ENCODE peak calls at places on chromosome 20, in five cellular contexts. One of them, this sample, is unnamed.

GRCh38 chr20:54499111-54499510 is 23.7 kb downstream of the DOK5 start:
- DNase-seq in transverse colon: no peak
- DNase-seq in spleen: no peak
- DNase-seq in HCT116: no peak
- DNase-seq in suprapubic skin: no peak
- DNase-seq in this sample: no peak

GRCh38 chr20:18857640-18858039 is 44.1 kb downstream of the SCP2D1 start:
- DNase-seq in transverse colon: no peak
- DNase-seq in spleen: no peak
- DNase-seq in HCT116: no peak
- DNase-seq in suprapubic skin: no peak
- DNase-seq in this sample: no peak

GRCh38 chr20:9572690-9573089 is 58.3 kb downstream of the LAMP5 start:
- DNase-seq in transverse colon: no peak
- DNase-seq in spleen: no peak
- DNase-seq in HCT116: no peak
- DNase-seq in suprapubic skin: no peak
- DNase-seq in this sample: no peak

GRCh38 chr20:32522775-32523612 is 62.1 kb downstream of the NOL4L start:
- DNase-seq in transverse colon: no peak
- DNase-seq in spleen: peak
- DNase-seq in HCT116: no peak
- DNase-seq in suprapubic skin: no peak
- DNase-seq in this sample: no peak

GRCh38 chr20:41969656-41970055 is 351.5 kb upstream of the CHD6 start:
- DNase-seq in transverse colon: no peak
- DNase-seq in spleen: peak
- DNase-seq in HCT116: no peak
- DNase-seq in suprapubic skin: no peak
- DNase-seq in this sample: no peak

GRCh38 chr20:21259346-21259745 is 43.8 kb upstream of the XRN2 start:
- DNase-seq in transverse colon: no peak
- DNase-seq in spleen: no peak
- DNase-seq in HCT116: no peak
- DNase-seq in suprapubic skin: no peak
- DNase-seq in this sample: no peak

GRCh38 chr20:61576372-61576771 is 324.3 kb downstream of the CDH4 start:
- DNase-seq in transverse colon: no peak
- DNase-seq in spleen: peak
- DNase-seq in HCT116: no peak
- DNase-seq in suprapubic skin: no peak
- DNase-seq in this sample: no peak

GRCh38 chr20:47574616-47575401 is 73.1 kb downstream of the NCOA3 start:
- DNase-seq in transverse colon: no peak
- DNase-seq in spleen: no peak
- DNase-seq in HCT116: no peak
- DNase-seq in suprapubic skin: no peak
- DNase-seq in this sample: no peak

GRCh38 chr20:41258489-41258888 is 59.0 kb downstream of the ZHX3 start:
- DNase-seq in transverse colon: no peak
- DNase-seq in spleen: no peak
- DNase-seq in HCT116: no peak
- DNase-seq in suprapubic skin: no peak
- DNase-seq in this sample: no peak

GRCh38 chr20:24651171-24651972 is 181.9 kb downstream of the SYNDIG1 start:
- DNase-seq in transverse colon: no peak
- DNase-seq in spleen: peak
- DNase-seq in HCT116: no peak
- DNase-seq in suprapubic skin: no peak
- DNase-seq in this sample: no peak

GRCh38 chr20:22836877-22837276 is 198.2 kb upstream of the SSTR4 start:
- DNase-seq in transverse colon: no peak
- DNase-seq in spleen: no peak
- DNase-seq in HCT116: no peak
- DNase-seq in suprapubic skin: no peak
- DNase-seq in this sample: no peak

GRCh38 chr20:21315138-21315537 is 12.0 kb downstream of the XRN2 start:
- DNase-seq in transverse colon: no peak
- DNase-seq in spleen: no peak
- DNase-seq in HCT116: no peak
- DNase-seq in suprapubic skin: no peak
- DNase-seq in this sample: no peak

GRCh38 chr20:24708411-24709295 is 239.2 kb downstream of the SYNDIG1 start:
- DNase-seq in transverse colon: no peak
- DNase-seq in spleen: no peak
- DNase-seq in HCT116: no peak
- DNase-seq in suprapubic skin: no peak
- DNase-seq in this sample: no peak

GRCh38 chr20:50111120-50111828 is 1.7 kb downstream of the UBE2V1 start:
- DNase-seq in transverse colon: no peak
- DNase-seq in spleen: no peak
- DNase-seq in HCT116: no peak
- DNase-seq in suprapubic skin: peak
- DNase-seq in this sample: no peak

GRCh38 chr20:2752631-2753455 is 47.6 kb downstream of the CPXM1 start:
- DNase-seq in transverse colon: peak
- DNase-seq in spleen: peak
- DNase-seq in HCT116: peak
- DNase-seq in suprapubic skin: no peak
- DNase-seq in this sample: no peak

GRCh38 chr20:50930139-50931047 is 844 bp downstream of the ADNP start:
- DNase-seq in transverse colon: peak
- DNase-seq in spleen: peak
- DNase-seq in HCT116: no peak
- DNase-seq in suprapubic skin: peak
- DNase-seq in this sample: no peak

GRCh38 chr20:35008411-35009342 is 53.0 kb downstream of the MYH7B start:
- DNase-seq in transverse colon: peak
- DNase-seq in spleen: peak
- DNase-seq in HCT116: no peak
- DNase-seq in suprapubic skin: peak
- DNase-seq in this sample: peak

GRCh38 chr20:50658804-50659380 is 32.5 kb downstream of the RIPOR3 start:
- DNase-seq in transverse colon: no peak
- DNase-seq in spleen: no peak
- DNase-seq in HCT116: no peak
- DNase-seq in suprapubic skin: no peak
- DNase-seq in this sample: no peak

GRCh38 chr20:37894454-37894853 is 8.5 kb upstream of the VSTM2L start:
- DNase-seq in transverse colon: no peak
- DNase-seq in spleen: no peak
- DNase-seq in HCT116: no peak
- DNase-seq in suprapubic skin: no peak
- DNase-seq in this sample: no peak

GRCh38 chr20:48066256-48066655 is 281.0 kb upstream of the SULF2 start:
- DNase-seq in transverse colon: no peak
- DNase-seq in spleen: no peak
- DNase-seq in HCT116: no peak
- DNase-seq in suprapubic skin: no peak
- DNase-seq in this sample: no peak

GRCh38 chr20:52426856-52427255 is 235.3 kb upstream of the ZFP64 start:
- DNase-seq in transverse colon: no peak
- DNase-seq in spleen: no peak
- DNase-seq in HCT116: no peak
- DNase-seq in suprapubic skin: no peak
- DNase-seq in this sample: no peak

GRCh38 chr20:48329676-48330644 is 497.8 kb downstream of the PREX1 start:
- DNase-seq in transverse colon: no peak
- DNase-seq in spleen: no peak
- DNase-seq in HCT116: no peak
- DNase-seq in suprapubic skin: no peak
- DNase-seq in this sample: no peak

GRCh38 chr20:57432480-57432873 is 41.3 kb downstream of the RBM38 start:
- DNase-seq in transverse colon: no peak
- DNase-seq in spleen: peak
- DNase-seq in HCT116: no peak
- DNase-seq in suprapubic skin: no peak
- DNase-seq in this sample: no peak
- H3K27ac ChIP-seq in transverse colon: peak
- H3K27ac ChIP-seq in spleen: peak
- H3K27ac ChIP-seq in HCT116: no peak
- H3K27ac ChIP-seq in suprapubic skin: no peak
- H3K27ac ChIP-seq in this sample: no peak

GRCh38 chr20:64075556-64075955 is 3.8 kb downstream of the RGS19 start:
- DNase-seq in transverse colon: no peak
- DNase-seq in spleen: no peak
- DNase-seq in HCT116: no peak
- DNase-seq in suprapubic skin: no peak
- DNase-seq in this sample: no peak

GRCh38 chr20:64076061-64076997 is 3.0 kb downstream of the RGS19 start:
- DNase-seq in transverse colon: no peak
- DNase-seq in spleen: peak
- DNase-seq in HCT116: no peak
- DNase-seq in suprapubic skin: no peak
- DNase-seq in this sample: no peak

GRCh38 chr20:64077541-64077875 is 1.8 kb downstream of the RGS19 start:
- DNase-seq in transverse colon: no peak
- DNase-seq in spleen: no peak
- DNase-seq in HCT116: no peak
- DNase-seq in suprapubic skin: no peak
- DNase-seq in this sample: no peak

GRCh38 chr20:64077876-64078551 is 1.3 kb downstream of the RGS19 start:
- DNase-seq in transverse colon: peak
- DNase-seq in spleen: peak
- DNase-seq in HCT116: no peak
- DNase-seq in suprapubic skin: no peak
- DNase-seq in this sample: no peak

GRCh38 chr20:64077094-64077493 is 2.2 kb downstream of the RGS19 start:
- DNase-seq in transverse colon: peak
- DNase-seq in spleen: peak
- DNase-seq in HCT116: no peak
- DNase-seq in suprapubic skin: no peak
- DNase-seq in this sample: no peak
- H3K4me3 ChIP-seq in transverse colon: no peak
- H3K4me3 ChIP-seq in spleen: peak
- H3K4me3 ChIP-seq in HCT116: no peak
- H3K4me3 ChIP-seq in suprapubic skin: peak
- H3K4me3 ChIP-seq in this sample: peak

GRCh38 chr20:17825251-17825691 is 125.5 kb downstream of the BANF2 start:
- DNase-seq in transverse colon: no peak
- DNase-seq in spleen: no peak
- DNase-seq in HCT116: no peak
- DNase-seq in suprapubic skin: no peak
- DNase-seq in this sample: no peak

GRCh38 chr20:17828598-17829144 is 128.9 kb downstream of the BANF2 start:
- DNase-seq in transverse colon: no peak
- DNase-seq in spleen: peak
- DNase-seq in HCT116: no peak
- DNase-seq in suprapubic skin: no peak
- DNase-seq in this sample: no peak

GRCh38 chr20:17824676-17825224 is 125.0 kb downstream of the BANF2 start:
- DNase-seq in transverse colon: no peak
- DNase-seq in spleen: no peak
- DNase-seq in HCT116: no peak
- DNase-seq in suprapubic skin: no peak
- DNase-seq in this sample: no peak

GRCh38 chr20:17827759-17828559 is 128.2 kb downstream of the BANF2 start:
- DNase-seq in transverse colon: no peak
- DNase-seq in spleen: no peak
- DNase-seq in HCT116: no peak
- DNase-seq in suprapubic skin: no peak
- DNase-seq in this sample: no peak

DNA sequence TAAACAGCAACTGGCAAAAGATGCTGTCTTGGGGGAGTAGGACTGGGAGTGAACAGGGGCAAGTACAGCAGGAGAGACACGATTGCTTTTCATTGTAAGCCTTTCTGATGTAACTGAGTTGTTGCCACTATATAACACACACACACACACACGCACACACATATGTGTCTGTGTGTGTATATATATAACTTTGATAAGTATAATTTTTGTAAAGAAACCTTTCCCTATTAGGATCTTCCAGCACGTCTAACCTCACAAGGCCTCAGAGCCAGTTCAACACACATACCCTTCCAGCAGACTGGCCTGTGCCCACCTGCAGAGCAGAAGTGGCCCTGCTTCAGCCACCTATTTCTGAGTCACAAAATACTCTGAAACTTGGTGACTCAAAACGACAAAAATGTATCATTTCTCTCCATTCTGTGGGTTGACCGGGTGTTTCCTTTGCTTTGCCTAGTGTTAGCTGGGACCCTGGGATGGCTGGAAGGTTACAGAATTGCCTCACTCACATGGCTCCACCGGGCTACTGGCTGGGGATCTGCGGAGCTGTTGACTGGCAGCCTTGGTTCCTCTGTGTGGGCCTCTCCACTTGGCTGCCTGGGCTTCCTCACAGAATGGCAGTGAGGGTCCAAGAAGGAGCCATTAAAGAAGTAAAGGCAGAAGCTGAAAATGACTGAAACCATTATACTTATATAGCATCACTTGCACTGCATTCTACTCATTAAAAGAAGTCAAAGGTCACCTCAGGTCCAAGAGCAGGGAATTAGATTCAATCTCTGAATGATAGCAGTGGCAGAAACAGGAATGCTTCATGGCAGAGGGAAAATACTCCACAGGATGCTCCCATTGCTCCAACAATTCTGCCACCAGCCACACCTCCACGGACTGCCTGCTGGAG is 126.4 kb downstream of the BANF2 start:
- DNase-seq in transverse colon: no peak
- DNase-seq in spleen: no peak
- DNase-seq in HCT116: no peak
- DNase-seq in suprapubic skin: no peak
- DNase-seq in this sample: no peak
- TF ChIP-seq POLR2AphosphoS5 in transverse colon: no peak
- TF ChIP-seq POLR2AphosphoS5 in spleen: no peak
- TF ChIP-seq POLR2AphosphoS5 in HCT116: no peak
- TF ChIP-seq POLR2AphosphoS5 in suprapubic skin: no peak
- TF ChIP-seq POLR2AphosphoS5 in this sample: no peak

DNA sequence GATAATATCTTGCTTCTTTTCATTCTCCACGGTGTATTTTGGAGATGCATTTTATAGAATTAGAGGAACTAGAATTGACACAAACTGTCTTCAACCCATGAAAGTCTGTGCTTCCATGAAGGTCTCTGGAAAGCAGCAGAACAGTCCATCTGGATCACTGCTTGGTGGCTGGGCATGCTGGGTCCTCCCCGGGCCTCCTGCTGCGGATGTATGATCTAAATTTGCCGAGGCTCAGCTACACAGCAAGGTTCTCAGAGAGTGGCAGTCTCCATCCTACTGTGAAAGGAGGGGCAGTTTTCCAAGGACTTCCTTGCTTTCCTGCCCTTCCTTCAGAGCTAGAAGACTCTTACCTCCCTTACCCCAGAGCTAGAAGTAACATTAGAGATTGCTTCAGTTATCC is 15.1 kb downstream of the PKIG start:
- DNase-seq in transverse colon: no peak
- DNase-seq in spleen: no peak
- DNase-seq in HCT116: no peak
- DNase-seq in suprapubic skin: no peak
- DNase-seq in this sample: no peak
- H3K27ac ChIP-seq in transverse colon: peak
- H3K27ac ChIP-seq in spleen: peak
- H3K27ac ChIP-seq in HCT116: no peak
- H3K27ac ChIP-seq in suprapubic skin: peak
- H3K27ac ChIP-seq in this sample: peak